ENCODE peak calls at places on chromosomes 6 and 20, in seven cellular contexts. Y, N, E, B, O, A and U are unnamed samples.

GRCh38 chr6:1250489-1251197 is 61.3 kb upstream of the FOXQ1 start:
- DNase-seq in Y (no peak), E (no peak), N (no peak), O (no peak), A (no peak), B (no peak), U (no peak)

GRCh38 chr6:148776321-148776966 is 29.6 kb downstream of the UST start:
- DNase-seq in N (no peak), A (no peak), B (no peak), Y (no peak), E (no peak), O (peak), U (no peak)

GRCh38 chr6:96704713-96705112 is 132.6 kb downstream of the GPR63 start:
- DNase-seq in O (peak), Y (no peak), E (no peak), N (no peak), B (no peak), A (peak), U (no peak)

GRCh38 chr6:127365874-127366273 is 22.5 kb upstream of the ECHDC1 start:
- DNase-seq in B (no peak), A (no peak), E (no peak), N (no peak), Y (no peak), O (no peak), U (no peak)

GRCh38 chr20:40868568-40869223 is 159.9 kb upstream of the TOP1 start:
- DNase-seq in Y (no peak), N (no peak), A (no peak), O (peak), B (no peak), E (no peak), U (no peak)

GRCh38 chr6:4675086-4675485 is 101.1 kb upstream of the CDYL start:
- DNase-seq in O (no peak), B (peak), N (no peak), A (no peak), E (no peak), Y (no peak), U (no peak)

GRCh38 chr6:149211046-149211571 is 106.4 kb upstream of the TAB2 start:
- DNase-seq in A (no peak), E (no peak), N (no peak), B (no peak), O (peak), Y (peak), U (no peak)

GRCh38 chr20:40414843-40415615 is 274.0 kb downstream of the MAFB start:
- DNase-seq in N (peak), E (no peak), B (no peak), O (peak), Y (no peak), A (no peak), U (no peak)

GRCh38 chr6:74654296-74654695 is 551.6 kb downstream of the COL12A1 start:
- DNase-seq in Y (no peak), A (peak), B (no peak), E (no peak), N (no peak), O (no peak), U (no peak)

GRCh38 chr20:46606817-46607190 is 44.5 kb downstream of the SLC13A3 start:
- DNase-seq in O (no peak), N (no peak), E (no peak), B (no peak), A (no peak), Y (no peak), U (no peak)

GRCh38 chr20:36219671-36220220 is 16.5 kb upstream of the AAR2 start:
- DNase-seq in B (no peak), Y (no peak), O (no peak), N (no peak), A (no peak), E (no peak), U (no peak)

GRCh38 chr6:39927159-39927558 is 7.1 kb downstream of the MOCS1 start:
- DNase-seq in O (peak), B (no peak), E (no peak), N (no peak), A (no peak), Y (no peak), U (no peak)

GRCh38 chr6:25883536-25883935 is 9.5 kb upstream of the SLC17A3 start:
- DNase-seq in O (peak), Y (no peak), B (no peak), E (no peak), N (no peak), A (peak), U (no peak)